ENCODE peak calls at places on chromosomes 5 and 9, in six cellular contexts. Z is prostate gland, X is A549, G is AG04450, D is lower lobe of right lung, V is tibial nerve. E is an unnamed sample.

GRCh38 chr5:56164371-56164770 is 68.8 kb downstream of the ANKRD55 start:
- DNase-seq in G (no peak), V (peak; percentile 36), X (no peak), D (no peak), Z (no peak), E (no peak)

GRCh38 chr5:61631438-61631941 is 299.4 kb downstream of the ZSWIM6 start:
- DNase-seq in G (no peak), V (peak; percentile 39), Z (no peak), X (no peak), D (peak; percentile 50), E (no peak)

GRCh38 chr9:115106001-115106400 is 12.0 kb downstream of the TNC start:
- DNase-seq in Z (peak; percentile 11), V (no peak), G (no peak), D (no peak), X (peak; percentile 10), E (no peak)

GRCh38 chr5:174328626-174329299 is 283.3 kb downstream of the NSG2 start:
- DNase-seq in V (no peak), Z (no peak), D (no peak), G (no peak), X (no peak), E (no peak)

GRCh38 chr5:57037355-57037754 is 85.4 kb upstream of the MIER3 start:
- DNase-seq in V (no peak), X (peak; percentile 26), D (no peak), G (no peak), Z (no peak), E (no peak)

GRCh38 chr9:133788819-133789733 is 50.9 kb upstream of the SARDH start:
- DNase-seq in X (no peak), G (no peak), V (no peak), D (peak; percentile 60), Z (peak; percentile 22), E (no peak)

GRCh38 chr9:95086564-95086955 is 230.9 kb downstream of the FANCC start:
- DNase-seq in Z (no peak), V (no peak), D (no peak), G (no peak), X (no peak), E (no peak)

GRCh38 chr9:27426717-27427645 is 97.1 kb upstream of the IFNK start:
- DNase-seq in G (no peak), X (peak; percentile 46), D (no peak), V (no peak), Z (no peak), E (no peak)

GRCh38 chr5:158725223-158725825 is 374.4 kb downstream of the EBF1 start:
- DNase-seq in Z (no peak), X (no peak), D (no peak), G (no peak), V (no peak), E (no peak)

GRCh38 chr9:76756273-76756650 is 8.0 kb upstream of the PCA3 start:
- DNase-seq in D (peak; percentile 49), G (no peak), X (peak; percentile 11), V (peak; percentile 12), Z (peak; percentile 6), E (no peak)

GRCh38 chr5:150188146-150188842 is 1.6 kb upstream of the SLC6A7 start:
- DNase-seq in G (no peak), X (no peak), V (no peak), D (no peak), Z (no peak), E (no peak)

GRCh38 chr5:171989946-171990712 is 16.3 kb downstream of the FBXW11 start:
- DNase-seq in X (no peak), V (no peak), Z (no peak), G (no peak), D (no peak), E (no peak)

DNA sequence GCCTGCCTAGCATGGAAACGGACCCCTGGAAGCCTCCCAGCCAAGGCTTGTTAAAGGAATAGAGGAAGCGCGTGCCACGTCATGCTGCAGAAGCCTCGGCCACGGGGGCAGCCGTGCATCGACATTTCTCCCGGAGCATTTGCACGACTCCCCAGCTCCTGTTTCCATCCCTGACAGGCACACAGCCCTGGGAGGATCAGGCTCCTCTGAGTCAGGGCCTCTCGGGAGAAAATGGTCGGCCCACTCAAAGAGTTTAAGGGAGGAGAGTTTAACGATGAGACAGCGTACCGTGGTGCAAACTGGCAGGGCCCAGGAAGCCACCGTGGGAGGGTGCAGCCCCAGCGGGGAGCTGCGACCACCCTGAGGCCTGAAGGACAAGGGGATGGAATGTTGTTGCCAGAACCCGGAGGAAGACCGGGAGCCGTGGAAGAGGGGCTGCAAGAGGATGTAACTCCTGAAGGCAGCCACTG is 213.6 kb downstream of the PAX5 start:
- DNase-seq in G (no peak), X (no peak), D (no peak), V (no peak), Z (no peak), E (no peak)
- TF ChIP-seq CTCF in G (no peak), X (no peak), D (no peak), V (no peak), Z (no peak), E (no peak)

DNA sequence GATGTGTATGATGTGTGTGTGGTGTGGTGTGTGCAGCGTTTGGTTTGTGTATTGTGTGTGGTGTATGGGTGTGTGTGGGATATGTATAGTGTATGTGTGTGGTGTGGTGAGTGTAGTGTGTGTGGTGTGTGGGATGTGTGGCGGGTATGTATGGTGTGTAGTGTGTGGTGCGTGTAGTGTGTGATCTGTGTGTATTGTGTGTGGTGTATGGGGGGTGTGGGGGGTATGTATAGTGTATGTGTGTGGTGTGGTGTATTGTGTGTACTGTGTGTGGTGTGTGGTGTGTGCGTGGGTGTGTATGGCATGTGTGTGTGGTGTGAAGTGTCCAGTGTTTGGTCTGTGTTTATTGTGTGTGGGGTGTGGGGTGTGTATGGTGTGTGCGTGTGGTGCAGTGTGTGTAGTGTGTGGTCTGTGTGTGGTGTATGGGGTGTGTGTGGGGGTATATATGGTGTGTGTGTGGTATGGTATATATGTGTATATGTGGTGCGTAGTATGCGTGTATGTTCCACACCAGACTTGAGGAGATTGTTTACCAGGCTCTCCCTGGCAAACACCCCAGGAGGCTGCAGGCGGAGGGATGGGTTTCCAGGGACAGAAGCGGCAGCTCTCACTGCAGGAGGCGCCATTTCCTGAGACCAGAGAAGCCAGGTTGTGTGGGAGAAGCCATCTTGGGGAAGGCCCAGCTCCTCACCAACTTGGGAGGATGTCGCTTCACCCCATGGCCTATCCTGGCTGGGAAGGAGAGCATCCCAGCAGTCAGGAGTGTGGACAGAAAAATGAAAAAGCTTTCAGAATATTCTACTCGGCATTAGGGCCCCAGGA is 138.1 kb downstream of the NXNL2 start:
- DNase-seq in V (no peak), Z (no peak), G (no peak), X (no peak), D (no peak), E (no peak)
- TF ChIP-seq CTCF in V (no peak), Z (no peak), G (no peak), X (no peak), D (no peak), E (no peak)

DNA sequence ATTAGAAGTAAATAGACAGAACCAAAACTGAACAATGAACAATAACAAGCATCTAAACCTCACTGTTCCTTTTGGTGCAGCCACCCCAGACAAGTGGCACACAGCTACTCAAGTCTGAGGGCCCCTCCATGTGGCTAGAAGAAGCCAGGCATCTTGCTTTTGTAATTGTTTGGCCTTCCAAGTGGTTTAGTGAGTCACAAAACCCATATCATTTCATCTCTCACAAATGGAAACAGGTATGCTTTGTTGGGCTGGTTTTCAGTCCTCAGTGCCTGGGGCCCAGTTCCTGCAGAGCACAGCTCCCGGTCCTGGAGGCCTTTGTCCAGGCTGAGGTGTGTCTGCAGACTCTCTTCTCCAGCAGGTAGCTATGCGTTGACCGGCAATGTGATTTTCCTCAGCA is 16.7 kb downstream of the PRLR start:
- DNase-seq in V (no peak), G (no peak), X (no peak), D (no peak), Z (peak; percentile 32), E (no peak)
- TF ChIP-seq CTCF in V (no peak), G (no peak), X (no peak), D (no peak), Z (no peak), E (peak; percentile 7)

GRCh38 chr5:72248352-72249032 is 71.5 kb downstream of the MRPS27 start:
- DNase-seq in D (no peak), G (no peak), V (peak; percentile 41), Z (peak; percentile 74), X (peak; percentile 56), E (no peak)

GRCh38 chr5:72244862-72245371 is 75.1 kb downstream of the MRPS27 start:
- DNase-seq in X (peak; percentile 19), G (no peak), V (no peak), Z (no peak), D (no peak), E (no peak)

GRCh38 chr5:72246954-72247442 is 73.0 kb downstream of the MRPS27 start:
- DNase-seq in D (no peak), Z (no peak), X (no peak), G (no peak), V (no peak), E (no peak)

GRCh38 chr5:72245517-72246238 is 74.4 kb downstream of the MRPS27 start:
- DNase-seq in Z (no peak), G (no peak), D (no peak), V (no peak), X (no peak), E (no peak)

GRCh38 chr5:72246239-72246580 is 73.8 kb downstream of the MRPS27 start:
- DNase-seq in X (peak; percentile 17), Z (no peak), G (no peak), D (no peak), V (no peak), E (no peak)
- TF ChIP-seq CTCF in X (no peak), Z (no peak), G (no peak), D (no peak), V (peak; percentile 21), E (no peak)

GRCh38 chr9:101117091-101117490 is 88.6 kb downstream of the PLPPR1 start:
- DNase-seq in Z (no peak), D (no peak), G (no peak), V (no peak), X (no peak), E (no peak)

GRCh38 chr9:101121836-101122399 is 93.4 kb downstream of the PLPPR1 start:
- DNase-seq in V (no peak), Z (no peak), D (no peak), X (no peak), G (no peak), E (no peak)

GRCh38 chr9:101115062-101115461 is 86.5 kb downstream of the PLPPR1 start:
- DNase-seq in V (no peak), X (no peak), D (no peak), G (no peak), Z (no peak), E (no peak)

GRCh38 chr9:101114317-101114716 is 85.8 kb downstream of the PLPPR1 start:
- DNase-seq in V (no peak), X (no peak), D (no peak), G (no peak), Z (no peak), E (no peak)

GRCh38 chr9:101119206-101119819 is 90.8 kb downstream of the PLPPR1 start:
- DNase-seq in G (no peak), D (peak; percentile 52), Z (peak; percentile 51), V (no peak), X (peak; percentile 33), E (peak; percentile 66)
- TF ChIP-seq CTCF in G (peak; percentile 37), D (peak; percentile 64), Z (peak; percentile 12), V (peak; percentile 18), X (peak; percentile 81), E (peak; percentile 94)

GRCh38 chr9:13213337-13213736 is 66.2 kb downstream of the MPDZ start:
- DNase-seq in D (no peak), X (peak; percentile 8), V (no peak), Z (no peak), G (no peak), E (no peak)
- TF ChIP-seq CTCF in D (peak; percentile 12), X (peak; percentile 50), V (peak; percentile 14), Z (no peak), G (peak; percentile 34), E (peak; percentile 18)

GRCh38 chr5:39364367-39364766 is at the start of gene C9:
- DNase-seq in X (no peak), Z (no peak), V (no peak), D (no peak), G (no peak), E (no peak)
- TF ChIP-seq CTCF in X (no peak), Z (no peak), V (no peak), D (no peak), G (no peak), E (no peak)